ENCODE peak calls at places on chromosomes 6 and 20, in five cellular contexts. K is SK-N-SH, B is fibroblast of lung, R is neural progenitor cell, G is psoas muscle. O is an unnamed sample.

GRCh38 chr20:53718622-53719021 is 125.0 kb upstream of the ZNF217 start:
- DNase-seq in K (no peak), B (no peak), R (no peak), G (no peak), O (no peak)

GRCh38 chr6:12136905-12137304 is 124.8 kb downstream of the HIVEP1 start:
- DNase-seq in K (no peak), B (peak; percentile 59), R (no peak), G (no peak), O (no peak)

GRCh38 chr6:157442296-157442695 is 61.3 kb downstream of the ZDHHC14 start:
- DNase-seq in K (no peak), B (peak; percentile 47), R (no peak), G (no peak), O (no peak)

GRCh38 chr6:125985967-125986294 is 409 bp upstream of the TRMT11 start:
- DNase-seq in K (no peak), B (no peak), R (no peak), G (no peak), O (no peak)

GRCh38 chr6:112153926-112154621 is 66.7 kb downstream of the FAM229B start:
- DNase-seq in K (peak; percentile 31), B (peak; percentile 62), R (no peak), G (no peak), O (no peak)

GRCh38 chr20:12570371-12570770 is 438.4 kb upstream of the SPTLC3 start:
- DNase-seq in K (peak; percentile 47), B (no peak), R (peak; percentile 74), G (no peak), O (peak; percentile 80)

GRCh38 chr6:106739387-106739786 is 110.0 kb downstream of the QRSL1 start:
- DNase-seq in K (no peak), B (no peak), R (no peak), G (peak; percentile 55), O (no peak)

GRCh38 chr6:43129434-43130194 is 41.5 kb upstream of the SRF start:
- DNase-seq in K (peak; percentile 84), B (peak; percentile 55), R (peak; percentile 62), G (no peak), O (no peak)

GRCh38 chr20:309841-310644 is 12.7 kb downstream of the ZCCHC3 start:
- DNase-seq in K (peak; percentile 97), B (peak; percentile 100), R (peak; percentile 100), G (peak; percentile 98), O (peak; percentile 97)

GRCh38 chr6:145562771-145563615 is 172.3 kb downstream of the EPM2A start:
- DNase-seq in K (no peak), B (no peak), R (no peak), G (no peak), O (no peak)

GRCh38 chr20:54759589-54759988 is 284.2 kb downstream of the DOK5 start:
- DNase-seq in K (no peak), B (no peak), R (no peak), G (no peak), O (no peak)

GRCh38 chr6:31690231-31691077 is 9.6 kb upstream of the LY6G5C start:
- DNase-seq in K (no peak), B (no peak), R (no peak), G (no peak), O (no peak)

GRCh38 chr20:17667445-17667844 is 14.6 kb downstream of the RRBP1 start:
- DNase-seq in K (no peak), B (no peak), R (no peak), G (no peak), O (no peak)

GRCh38 chr6:89025633-89026032 is 54.9 kb upstream of the PNRC1 start:
- DNase-seq in K (no peak), B (no peak), R (no peak), G (no peak), O (no peak)

GRCh38 chr6:89023591-89024441 is 56.7 kb upstream of the PNRC1 start:
- DNase-seq in K (no peak), B (peak; percentile 69), R (no peak), G (peak; percentile 48), O (no peak)

GRCh38 chr6:89024456-89024855 is 56.1 kb upstream of the PNRC1 start:
- DNase-seq in K (no peak), B (no peak), R (no peak), G (no peak), O (no peak)

GRCh38 chr6:89021629-89022028 is 58.2 kb upstream of the RNGTT start:
- DNase-seq in K (no peak), B (no peak), R (no peak), G (no peak), O (peak; percentile 47)

DNA sequence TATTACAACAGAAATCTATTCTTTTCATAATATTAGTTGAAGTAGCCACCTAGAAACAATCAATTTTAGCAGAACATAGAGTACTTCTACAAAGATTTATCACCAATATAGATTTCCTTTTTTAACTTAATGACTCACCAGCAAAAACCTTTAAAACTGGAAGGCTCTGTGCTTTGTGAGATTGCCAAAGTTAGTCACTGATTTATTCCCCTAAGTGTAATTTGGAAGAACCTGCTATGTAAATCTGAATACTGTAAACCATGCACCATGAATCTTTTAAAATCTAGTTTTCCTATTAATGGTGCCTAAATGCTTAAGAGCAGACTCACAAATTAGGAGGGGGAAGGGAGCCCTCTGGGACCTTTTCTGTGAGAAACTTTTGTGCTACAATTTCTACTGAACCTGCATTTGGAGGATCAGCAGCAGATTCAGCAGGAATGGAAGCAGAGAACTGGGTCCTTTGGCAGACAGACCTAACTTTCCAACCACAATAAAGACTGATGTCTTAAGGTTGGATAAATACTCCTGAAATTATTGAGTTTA is 57.7 kb upstream of the PNRC1 start:
- DNase-seq in K (no peak), B (peak; percentile 90), R (no peak), G (no peak), O (no peak)
- H3K27ac ChIP-seq in K (no peak overlapping the region), B (no peak overlapping the region), R (no peak overlapping the region), G (peak overlapping the region; percentile 75), O (no peak overlapping the region)

DNA sequence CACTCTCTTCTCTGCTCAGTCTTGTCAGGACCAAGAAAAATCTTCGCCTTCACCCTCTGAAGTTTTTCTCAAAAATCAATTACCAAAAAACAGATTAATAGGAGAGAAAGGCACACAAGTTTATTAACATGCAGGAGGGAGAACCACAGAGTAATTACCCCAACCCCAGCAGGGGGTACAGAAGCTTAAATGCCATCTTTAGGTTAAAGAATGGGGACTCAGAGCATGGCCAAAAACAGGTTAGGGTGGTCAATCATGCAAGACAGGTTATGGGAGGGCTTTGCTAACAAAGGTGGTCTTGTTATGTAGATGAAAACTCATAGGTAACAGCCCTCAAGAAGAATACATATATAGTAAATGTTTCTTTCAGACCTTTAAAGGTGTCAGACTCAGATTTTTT is 100.5 kb upstream of the BTN3A2 start:
- DNase-seq in K (no peak), B (no peak), R (peak; percentile 49), G (no peak), O (no peak)
- H3K4me3 ChIP-seq in K (no peak overlapping the region), B (no peak overlapping the region), R (no peak overlapping the region), G (no peak overlapping the region), O (no peak overlapping the region)

DNA sequence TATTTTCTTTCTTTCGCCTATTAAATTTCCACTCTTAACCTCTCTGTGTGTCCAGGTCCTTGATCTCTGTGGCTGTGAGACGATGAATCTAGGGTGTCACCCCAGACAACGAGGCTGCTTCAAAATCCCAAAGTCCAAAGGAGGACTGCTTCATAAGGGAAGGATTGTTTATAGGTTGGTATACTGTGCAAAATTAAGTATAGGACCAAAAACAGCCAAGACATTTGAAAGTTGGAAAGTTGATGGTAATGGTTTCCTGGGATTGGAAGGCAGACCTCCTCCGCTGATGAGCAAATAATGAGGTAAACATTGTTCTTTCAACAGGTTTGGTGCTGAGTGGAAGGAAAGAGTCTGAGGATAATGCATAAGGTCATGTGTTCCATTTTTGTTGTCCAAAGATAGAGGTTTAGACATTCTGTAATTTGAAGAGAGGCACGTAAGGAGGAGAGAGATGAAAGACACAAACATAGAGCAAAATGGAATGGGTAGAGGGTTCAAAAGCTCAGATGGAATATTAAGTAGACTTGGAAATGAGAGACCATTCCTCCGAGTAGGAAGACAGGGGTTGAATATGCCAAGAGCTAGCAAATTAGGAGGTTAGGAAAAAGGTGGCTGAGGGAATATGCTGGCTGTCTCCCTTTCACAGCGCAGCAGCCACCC is 24.8 kb downstream of the ZNF311 start:
- DNase-seq in K (no peak), B (no peak), R (no peak), G (no peak), O (no peak)
- H3K27ac ChIP-seq in K (peak overlapping the region; percentile 79), B (no peak overlapping the region), R (no peak overlapping the region), G (no peak overlapping the region), O (no peak overlapping the region)

GRCh38 chr20:20214757-20215275 is 153.1 kb upstream of the INSM1 start:
- DNase-seq in K (no peak), B (no peak), R (no peak), G (no peak), O (no peak)

GRCh38 chr20:20217626-20218025 is 150.3 kb upstream of the INSM1 start:
- DNase-seq in K (no peak), B (no peak), R (peak; percentile 76), G (no peak), O (no peak)

GRCh38 chr20:20213722-20214121 is 154.2 kb upstream of the INSM1 start:
- DNase-seq in K (no peak), B (no peak), R (no peak), G (no peak), O (no peak)

GRCh38 chr20:20216941-20217340 is 151.0 kb upstream of the INSM1 start:
- DNase-seq in K (no peak), B (no peak), R (no peak), G (no peak), O (no peak)

DNA sequence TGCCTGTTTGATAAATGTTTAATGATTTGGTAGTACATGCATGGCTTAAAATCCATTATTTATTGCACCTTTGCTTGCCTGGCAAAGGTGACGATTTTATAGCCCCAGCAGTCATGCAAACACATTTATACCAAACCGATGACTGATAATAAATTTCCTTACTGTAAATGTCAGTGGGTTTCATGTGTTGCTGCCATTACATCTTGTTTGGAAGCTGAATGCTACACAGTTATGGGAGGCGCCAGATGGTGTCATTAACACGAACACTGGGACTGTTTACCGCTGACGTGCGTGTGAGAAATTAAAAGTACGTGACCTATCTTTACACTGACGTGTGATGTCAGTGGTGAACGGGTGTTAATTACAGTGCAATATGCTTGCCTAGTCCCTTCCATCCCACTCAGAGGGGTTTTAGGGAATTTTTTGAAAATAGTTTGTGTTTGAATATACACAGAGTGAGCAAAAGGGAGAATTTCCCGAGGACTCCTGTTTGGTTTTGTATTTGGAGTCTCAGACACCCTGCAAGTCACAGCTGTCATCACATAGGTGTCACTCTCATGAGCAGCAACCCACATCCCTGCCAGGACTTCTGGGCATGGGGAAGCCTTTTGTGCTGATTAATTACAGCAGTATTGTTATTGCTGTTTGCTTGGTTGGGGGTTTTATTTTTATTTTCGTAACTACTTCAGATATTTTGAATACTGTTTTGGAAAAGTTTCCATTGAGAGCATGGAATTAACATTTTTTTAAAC is 151.8 kb upstream of the INSM1 start:
- DNase-seq in K (no peak), B (no peak), R (no peak), G (no peak), O (no peak)
- H3K4me3 ChIP-seq in K (no peak overlapping the region), B (no peak overlapping the region), R (no peak overlapping the region), G (peak overlapping the region; percentile 44), O (no peak overlapping the region)

GRCh38 chr6:6891949-6892461 is 215.8 kb upstream of the RREB1 start:
- DNase-seq in K (no peak), B (no peak), R (no peak), G (peak; percentile 34), O (no peak)
- H3K27ac ChIP-seq in K (no peak overlapping the region), B (no peak overlapping the region), R (no peak overlapping the region), G (peak overlapping the region; percentile 92), O (no peak overlapping the region)

O was measured in iPS DF 6.9.